ENCODE peak calls at places on chromosomes 1 and 21, in nine cellular contexts. One of them, this sample, is unnamed.

GRCh38 chr1:41534181-41535076 is 49.9 kb upstream of the EDN2 start:
- DNase-seq in OCI-LY7: no peak
- DNase-seq in HepG2: no peak
- DNase-seq in cardiac fibroblast: no peak
- DNase-seq in ovary: peak
- DNase-seq in AG04450: no peak
- DNase-seq in brain microvascular endothelial cell: no peak
- DNase-seq in AG10803: no peak
- DNase-seq in lower leg skin: no peak
- DNase-seq in this sample: no peak

GRCh38 chr1:40450491-40451237 is 388 bp downstream of the ZFP69B start:
- DNase-seq in OCI-LY7: peak
- DNase-seq in HepG2: peak
- DNase-seq in cardiac fibroblast: peak
- DNase-seq in ovary: peak
- DNase-seq in AG04450: peak
- DNase-seq in brain microvascular endothelial cell: peak
- DNase-seq in AG10803: peak
- DNase-seq in lower leg skin: no peak
- DNase-seq in this sample: peak

GRCh38 chr1:99003911-99004269 is 771 bp downstream of the PLPPR5 start:
- DNase-seq in OCI-LY7: no peak
- DNase-seq in HepG2: no peak
- DNase-seq in cardiac fibroblast: no peak
- DNase-seq in ovary: no peak
- DNase-seq in AG04450: no peak
- DNase-seq in brain microvascular endothelial cell: no peak
- DNase-seq in AG10803: no peak
- DNase-seq in lower leg skin: no peak
- DNase-seq in this sample: no peak

GRCh38 chr1:209416009-209416408 is 167.5 kb upstream of the CAMK1G start:
- DNase-seq in OCI-LY7: no peak
- DNase-seq in HepG2: no peak
- DNase-seq in cardiac fibroblast: no peak
- DNase-seq in ovary: no peak
- DNase-seq in AG04450: peak
- DNase-seq in brain microvascular endothelial cell: no peak
- DNase-seq in AG10803: no peak
- DNase-seq in lower leg skin: peak
- DNase-seq in this sample: peak

GRCh38 chr21:29246614-29247013 is 52.1 kb upstream of the BACH1 start:
- DNase-seq in OCI-LY7: no peak
- DNase-seq in HepG2: no peak
- DNase-seq in cardiac fibroblast: no peak
- DNase-seq in ovary: no peak
- DNase-seq in AG04450: no peak
- DNase-seq in brain microvascular endothelial cell: no peak
- DNase-seq in AG10803: no peak
- DNase-seq in lower leg skin: no peak
- DNase-seq in this sample: no peak

GRCh38 chr1:28326980-28327379 is 1.9 kb upstream of the MED18 start:
- DNase-seq in OCI-LY7: peak
- DNase-seq in HepG2: no peak
- DNase-seq in cardiac fibroblast: no peak
- DNase-seq in ovary: no peak
- DNase-seq in AG04450: no peak
- DNase-seq in brain microvascular endothelial cell: no peak
- DNase-seq in AG10803: no peak
- DNase-seq in lower leg skin: no peak
- DNase-seq in this sample: no peak

GRCh38 chr1:89758127-89758526 is 62.7 kb upstream of the LRRC8D start:
- DNase-seq in OCI-LY7: no peak
- DNase-seq in HepG2: no peak
- DNase-seq in cardiac fibroblast: no peak
- DNase-seq in ovary: no peak
- DNase-seq in AG04450: no peak
- DNase-seq in brain microvascular endothelial cell: no peak
- DNase-seq in AG10803: no peak
- DNase-seq in lower leg skin: no peak
- DNase-seq in this sample: no peak

GRCh38 chr1:151855997-151856396 is 2.5 kb upstream of the THEM5 start:
- DNase-seq in OCI-LY7: no peak
- DNase-seq in HepG2: no peak
- DNase-seq in cardiac fibroblast: no peak
- DNase-seq in ovary: no peak
- DNase-seq in AG04450: no peak
- DNase-seq in brain microvascular endothelial cell: no peak
- DNase-seq in AG10803: no peak
- DNase-seq in lower leg skin: no peak
- DNase-seq in this sample: no peak

GRCh38 chr1:10459185-10459584 is 9.4 kb downstream of the CORT start:
- DNase-seq in OCI-LY7: no peak
- DNase-seq in HepG2: peak
- DNase-seq in cardiac fibroblast: peak
- DNase-seq in ovary: no peak
- DNase-seq in AG04450: peak
- DNase-seq in brain microvascular endothelial cell: peak
- DNase-seq in AG10803: peak
- DNase-seq in lower leg skin: no peak
- DNase-seq in this sample: no peak

GRCh38 chr1:31587720-31588423 is 11.6 kb downstream of the TINAGL1 start:
- DNase-seq in OCI-LY7: peak
- DNase-seq in HepG2: peak
- DNase-seq in cardiac fibroblast: peak
- DNase-seq in ovary: peak
- DNase-seq in AG04450: no peak
- DNase-seq in brain microvascular endothelial cell: no peak
- DNase-seq in AG10803: no peak
- DNase-seq in lower leg skin: no peak
- DNase-seq in this sample: peak
- H3K4me3 ChIP-seq in OCI-LY7: no peak
- H3K4me3 ChIP-seq in HepG2: no peak
- H3K4me3 ChIP-seq in cardiac fibroblast: no peak
- H3K4me3 ChIP-seq in ovary: no peak
- H3K4me3 ChIP-seq in AG04450: no peak
- H3K4me3 ChIP-seq in brain microvascular endothelial cell: no peak
- H3K4me3 ChIP-seq in AG10803: no peak
- H3K4me3 ChIP-seq in lower leg skin: no peak
- H3K4me3 ChIP-seq in this sample: no peak

GRCh38 chr1:115337633-115338456 is at the start of gene NGF:
- DNase-seq in OCI-LY7: no peak
- DNase-seq in HepG2: no peak
- DNase-seq in cardiac fibroblast: peak
- DNase-seq in ovary: peak
- DNase-seq in AG04450: peak
- DNase-seq in brain microvascular endothelial cell: peak
- DNase-seq in AG10803: peak
- DNase-seq in lower leg skin: no peak
- DNase-seq in this sample: peak
- H3K4me3 ChIP-seq in OCI-LY7: no peak
- H3K4me3 ChIP-seq in HepG2: no peak
- H3K4me3 ChIP-seq in cardiac fibroblast: peak
- H3K4me3 ChIP-seq in ovary: peak
- H3K4me3 ChIP-seq in AG04450: peak
- H3K4me3 ChIP-seq in brain microvascular endothelial cell: peak
- H3K4me3 ChIP-seq in AG10803: peak
- H3K4me3 ChIP-seq in lower leg skin: no peak
- H3K4me3 ChIP-seq in this sample: peak

GRCh38 chr1:150161747-150162581 is 12.2 kb downstream of the PLEKHO1 start:
- DNase-seq in OCI-LY7: peak
- DNase-seq in HepG2: no peak
- DNase-seq in cardiac fibroblast: peak
- DNase-seq in ovary: no peak
- DNase-seq in AG04450: no peak
- DNase-seq in brain microvascular endothelial cell: no peak
- DNase-seq in AG10803: no peak
- DNase-seq in lower leg skin: no peak
- DNase-seq in this sample: no peak
- H3K4me3 ChIP-seq in OCI-LY7: peak
- H3K4me3 ChIP-seq in HepG2: no peak
- H3K4me3 ChIP-seq in cardiac fibroblast: no peak
- H3K4me3 ChIP-seq in ovary: no peak
- H3K4me3 ChIP-seq in AG04450: no peak
- H3K4me3 ChIP-seq in brain microvascular endothelial cell: no peak
- H3K4me3 ChIP-seq in AG10803: peak
- H3K4me3 ChIP-seq in lower leg skin: no peak
- H3K4me3 ChIP-seq in this sample: no peak

DNA sequence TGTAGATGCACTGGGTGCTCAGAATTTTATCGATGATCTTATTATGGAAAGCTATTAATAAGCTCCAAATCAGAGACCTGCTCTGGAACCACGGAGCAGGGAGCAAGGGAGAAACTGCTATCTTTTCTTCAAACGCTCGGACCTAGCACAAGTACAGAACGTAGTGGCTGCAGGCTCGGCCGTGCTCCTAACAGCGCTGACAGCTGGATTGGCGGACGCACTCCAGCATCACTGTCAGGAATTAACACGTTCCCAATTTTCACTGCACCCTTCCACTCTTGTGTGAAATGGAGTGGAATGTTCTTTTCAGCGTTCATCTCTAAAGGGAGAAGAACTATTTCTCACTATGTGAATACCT is 107.0 kb downstream of the ZNF281 start:
- DNase-seq in OCI-LY7: no peak
- DNase-seq in HepG2: no peak
- DNase-seq in cardiac fibroblast: peak
- DNase-seq in ovary: no peak
- DNase-seq in AG04450: no peak
- DNase-seq in brain microvascular endothelial cell: peak
- DNase-seq in AG10803: peak
- DNase-seq in lower leg skin: no peak
- DNase-seq in this sample: peak
- H3K4me3 ChIP-seq in OCI-LY7: peak
- H3K4me3 ChIP-seq in HepG2: no peak
- H3K4me3 ChIP-seq in cardiac fibroblast: peak
- H3K4me3 ChIP-seq in ovary: peak
- H3K4me3 ChIP-seq in AG04450: peak
- H3K4me3 ChIP-seq in brain microvascular endothelial cell: peak
- H3K4me3 ChIP-seq in AG10803: peak
- H3K4me3 ChIP-seq in lower leg skin: peak
- H3K4me3 ChIP-seq in this sample: no peak

GRCh38 chr1:186829679-186830587 is 1.2 kb downstream of the PLA2G4A start:
- DNase-seq in OCI-LY7: no peak
- DNase-seq in HepG2: no peak
- DNase-seq in cardiac fibroblast: no peak
- DNase-seq in ovary: no peak
- DNase-seq in AG04450: no peak
- DNase-seq in brain microvascular endothelial cell: no peak
- DNase-seq in AG10803: no peak
- DNase-seq in lower leg skin: no peak
- DNase-seq in this sample: no peak
- H3K4me3 ChIP-seq in OCI-LY7: no peak
- H3K4me3 ChIP-seq in HepG2: no peak
- H3K4me3 ChIP-seq in cardiac fibroblast: peak
- H3K4me3 ChIP-seq in ovary: peak
- H3K4me3 ChIP-seq in AG04450: no peak
- H3K4me3 ChIP-seq in brain microvascular endothelial cell: peak
- H3K4me3 ChIP-seq in AG10803: no peak
- H3K4me3 ChIP-seq in lower leg skin: no peak
- H3K4me3 ChIP-seq in this sample: no peak

DNA sequence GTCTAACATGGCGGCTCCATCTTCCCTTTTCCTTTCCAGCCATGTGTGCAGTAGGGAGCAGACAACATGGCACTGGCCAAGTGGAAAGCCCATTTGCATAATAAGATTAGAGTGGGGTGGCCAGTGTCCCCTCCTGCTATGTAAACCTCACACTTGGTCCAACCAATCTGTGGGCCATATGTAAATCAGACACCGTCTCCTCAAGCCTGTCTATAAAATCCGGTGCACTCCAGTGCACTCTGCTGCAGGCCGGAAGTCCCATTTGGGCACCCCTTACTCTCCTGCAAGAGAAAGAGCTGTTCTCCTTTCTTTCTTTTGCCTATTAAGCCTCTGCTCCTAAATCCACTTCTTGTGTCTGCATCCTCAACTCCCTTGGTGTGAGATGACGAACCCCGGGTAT is 44.1 kb downstream of the OLFML3 start:
- DNase-seq in OCI-LY7: peak
- DNase-seq in HepG2: no peak
- DNase-seq in cardiac fibroblast: no peak
- DNase-seq in ovary: no peak
- DNase-seq in AG04450: no peak
- DNase-seq in brain microvascular endothelial cell: no peak
- DNase-seq in AG10803: no peak
- DNase-seq in lower leg skin: no peak
- DNase-seq in this sample: no peak
- H3K4me3 ChIP-seq in OCI-LY7: no peak
- H3K4me3 ChIP-seq in HepG2: no peak
- H3K4me3 ChIP-seq in cardiac fibroblast: no peak
- H3K4me3 ChIP-seq in ovary: no peak
- H3K4me3 ChIP-seq in AG04450: no peak
- H3K4me3 ChIP-seq in brain microvascular endothelial cell: no peak
- H3K4me3 ChIP-seq in AG10803: no peak
- H3K4me3 ChIP-seq in lower leg skin: no peak
- H3K4me3 ChIP-seq in this sample: no peak

GRCh38 chr1:164320780-164321683 is 238.0 kb upstream of the PBX1 start:
- DNase-seq in OCI-LY7: no peak
- DNase-seq in HepG2: no peak
- DNase-seq in cardiac fibroblast: peak
- DNase-seq in ovary: peak
- DNase-seq in AG04450: no peak
- DNase-seq in brain microvascular endothelial cell: peak
- DNase-seq in AG10803: peak
- DNase-seq in lower leg skin: no peak
- DNase-seq in this sample: peak
- H3K4me3 ChIP-seq in OCI-LY7: no peak
- H3K4me3 ChIP-seq in HepG2: no peak
- H3K4me3 ChIP-seq in cardiac fibroblast: peak
- H3K4me3 ChIP-seq in ovary: peak
- H3K4me3 ChIP-seq in AG04450: no peak
- H3K4me3 ChIP-seq in brain microvascular endothelial cell: peak
- H3K4me3 ChIP-seq in AG10803: peak
- H3K4me3 ChIP-seq in lower leg skin: peak
- H3K4me3 ChIP-seq in this sample: no peak